ENCODE peak calls at places on chromosomes 1 and 21, in seven cellular contexts. L is CD4-positive, alpha-beta memory T cell; J is activated CD4-positive, CD25-positive, alpha-beta regulatory T cell; A is ecto neural progenitor cell; H is GM13976; T is mucosa of gallbladder; N is fibroblast of pulmonary artery. M is an unnamed sample.

GRCh38 chr1:156373546-156373945 is 4.5 kb downstream of the RHBG start:
- DNase-seq in L (no peak), J (no peak), A (no peak), H (no peak), T (no peak), N (no peak), M (no peak)

GRCh38 chr21:43916691-43917514 is 51.9 kb downstream of the AGPAT3 start:
- DNase-seq in L (peak), J (peak), A (no peak), H (peak), T (no peak), N (no peak), M (no peak)

GRCh38 chr1:200207711-200208126 is 180.2 kb downstream of the NR5A2 start:
- DNase-seq in L (no peak), J (no peak), A (no peak), H (peak), T (no peak), N (no peak), M (no peak)

GRCh38 chr1:153404768-153405167 is 11.6 kb upstream of the S100A7A start:
- DNase-seq in L (peak), J (peak), A (peak), H (peak), T (peak), N (no peak), M (peak)

GRCh38 chr1:38026592-38027200 is 14.2 kb downstream of the UTP11 start:
- DNase-seq in L (peak), J (peak), A (peak), H (peak), T (peak), N (peak), M (peak)

GRCh38 chr1:100036718-100037664 is 67.2 kb downstream of the SLC35A3 start:
- DNase-seq in L (peak), J (no peak), A (no peak), H (no peak), T (no peak), N (peak), M (peak)

GRCh38 chr1:229694053-229694693 is 68.1 kb downstream of the URB2 start:
- DNase-seq in L (no peak), J (no peak), A (peak), H (no peak), T (peak), N (peak), M (peak)

GRCh38 chr1:63721531-63722189 is 52.2 kb upstream of the ROR1 start:
- DNase-seq in L (no peak), J (no peak), A (no peak), H (no peak), T (no peak), N (peak), M (no peak)

GRCh38 chr1:215005656-215006335 is 76.7 kb upstream of the KCNK2 start:
- DNase-seq in L (no peak), J (no peak), A (no peak), H (no peak), T (no peak), N (no peak), M (no peak)

GRCh38 chr1:205458777-205459566 is 3.1 kb upstream of the BLACAT1 start:
- DNase-seq in L (no peak), J (no peak), A (peak), H (no peak), T (peak), N (peak), M (peak)

GRCh38 chr1:91397605-91398004 is 7.0 kb downstream of the HFM1 start:
- DNase-seq in L (no peak), J (no peak), A (no peak), H (no peak), T (no peak), N (no peak), M (no peak)

GRCh38 chr21:46004168-46004861 is 22.7 kb downstream of the COL6A1 start:
- DNase-seq in L (no peak), J (no peak), A (peak), H (no peak), T (no peak), N (no peak), M (peak)

GRCh38 chr1:22223176-22223575 is 80.3 kb upstream of the WNT4 start:
- DNase-seq in L (no peak), J (no peak), A (no peak), H (no peak), T (no peak), N (no peak), M (peak)

GRCh38 chr1:160707171-160708109 is 4.2 kb downstream of the CD48 start:
- DNase-seq in L (peak), J (no peak), A (no peak), H (no peak), T (no peak), N (no peak), M (no peak)

GRCh38 chr1:156750191-156750931 is 1.1 kb downstream of the HDGF start:
- DNase-seq in L (peak), J (no peak), A (no peak), H (peak), T (no peak), N (no peak), M (no peak)

GRCh38 chr1:172350781-172351180 is 69.7 kb upstream of the C1orf105 start:
- DNase-seq in L (no peak), J (no peak), A (no peak), H (no peak), T (no peak), N (no peak), M (no peak)

GRCh38 chr1:167328762-167329483 is 108.2 kb downstream of the POU2F1 start:
- DNase-seq in L (no peak), J (no peak), A (no peak), H (peak), T (no peak), N (peak), M (no peak)

GRCh38 chr21:30613836-30614235 is at the start of gene KRTAP6-1:
- DNase-seq in L (no peak), J (no peak), A (no peak), H (no peak), T (no peak), N (no peak), M (no peak)

GRCh38 chr1:242184955-242185354 is 186.1 kb upstream of the MAP1LC3C start:
- DNase-seq in L (no peak), J (no peak), A (no peak), H (no peak), T (no peak), N (no peak), M (no peak)

GRCh38 chr1:1001631-1002300 is 1.9 kb upstream of the HES4 start:
- DNase-seq in L (no peak), J (peak), A (peak), H (peak), T (peak), N (peak), M (peak)

GRCh38 chr1:67821263-67821662 is 12.0 kb downstream of the GNG12 start:
- DNase-seq in L (no peak), J (no peak), A (no peak), H (no peak), T (no peak), N (no peak), M (no peak)

GRCh38 chr21:16159213-16159970 is 429.6 kb downstream of the USP25 start:
- DNase-seq in L (no peak), J (no peak), A (no peak), H (no peak), T (no peak), N (no peak), M (no peak)

GRCh38 chr1:91819038-91819788 is 66.7 kb downstream of the TGFBR3 start:
- DNase-seq in L (no peak), J (no peak), A (no peak), H (no peak), T (no peak), N (no peak), M (no peak)

GRCh38 chr1:94805912-94806311 is 14.2 kb upstream of the SLC44A3 start:
- DNase-seq in L (peak), J (peak), A (peak), H (peak), T (peak), N (peak), M (peak)

GRCh38 chr1:17866451-17867029 is 111.4 kb downstream of the ACTL8 start:
- DNase-seq in L (no peak), J (no peak), A (no peak), H (no peak), T (no peak), N (peak), M (no peak)

GRCh38 chr1:208541225-208541855 is 297.2 kb upstream of the PLXNA2 start:
- DNase-seq in L (no peak), J (no peak), A (no peak), H (no peak), T (no peak), N (no peak), M (no peak)

GRCh38 chr21:25561668-25562641 is 45.3 kb downstream of the MRPL39 start:
- DNase-seq in L (peak), J (peak), A (peak), H (peak), T (peak), N (peak), M (peak)

M was measured in islet precursor cell.